ENCODE peak calls at places on chromosomes 1 and 21, in eight cellular contexts. G is progenitor cell of endocrine pancreas, F is tibial nerve, R is activated B cell treated with CpG ODN at 0.5 μM for 24 hours, L is AG09319, M is RWPE1, X is HL-60, D is coronary artery. N is an unnamed sample.

GRCh38 chr1:170155055-170155454 is 9.3 kb downstream of the NTMT2 start:
- DNase-seq in X (no peak), L (no peak), F (no peak), M (no peak), G (no peak), R (no peak), D (no peak), N (no peak)

GRCh38 chr1:84975035-84975434 is 21.9 kb downstream of the MCOLN2 start:
- DNase-seq in R (no peak), F (no peak), M (no peak), D (no peak), L (no peak), X (no peak), G (no peak), N (no peak)

GRCh38 chr1:221824025-221824424 is 82.1 kb upstream of the DUSP10 start:
- DNase-seq in D (no peak), G (no peak), X (no peak), F (no peak), R (no peak), M (no peak), L (no peak), N (no peak)

GRCh38 chr1:220834155-220834870 is 44.9 kb upstream of the HLX start:
- DNase-seq in L (no peak), M (no peak), F (no peak), R (no peak), X (no peak), D (no peak), G (no peak), N (no peak)

GRCh38 chr1:222064388-222065201 is 322.7 kb upstream of the DUSP10 start:
- DNase-seq in L (peak), F (no peak), M (no peak), G (no peak), R (no peak), X (no peak), D (no peak), N (no peak)

GRCh38 chr1:236747311-236747956 is 47.7 kb upstream of the MTR start:
- DNase-seq in L (no peak), M (no peak), X (no peak), R (no peak), D (no peak), F (no peak), G (no peak), N (no peak)

GRCh38 chr1:203475012-203475981 is at the start of gene PRELP:
- DNase-seq in D (peak), F (peak), M (peak), X (no peak), L (peak), G (peak), R (no peak), N (no peak)

GRCh38 chr1:165403835-165404482 is 41.0 kb downstream of the RXRG start:
- DNase-seq in M (peak), D (no peak), L (no peak), G (peak), R (no peak), X (peak), F (peak), N (no peak)

GRCh38 chr1:215719569-215719968 is 152.5 kb downstream of the KCTD3 start:
- DNase-seq in M (peak), X (no peak), G (no peak), L (no peak), R (no peak), F (no peak), D (no peak), N (no peak)

GRCh38 chr1:67889940-67890567 is 56.8 kb upstream of the GNG12 start:
- DNase-seq in G (no peak), D (no peak), F (no peak), R (no peak), M (peak), X (peak), L (peak), N (no peak)

GRCh38 chr1:99648107-99648506 is 2.2 kb downstream of the PALMD start:
- DNase-seq in R (no peak), F (no peak), X (no peak), L (no peak), M (no peak), G (no peak), D (no peak), N (no peak)

GRCh38 chr1:180116964-180117763 is 37.5 kb upstream of the QSOX1 start:
- DNase-seq in G (no peak), F (no peak), M (peak), R (no peak), X (peak), D (no peak), L (no peak), N (no peak)

GRCh38 chr1:212608956-212609700 is 567 bp downstream of the ATF3 start:
- DNase-seq in X (no peak), F (peak), G (peak), L (no peak), D (peak), M (peak), R (peak), N (peak)

GRCh38 chr1:165592945-165593823 is 37.9 kb upstream of the MGST3 start:
- DNase-seq in L (peak), D (no peak), F (peak), R (peak), G (peak), X (peak), M (peak), N (no peak)

GRCh38 chr1:38037481-38037939 is 9.1 kb downstream of the POU3F1 start:
- DNase-seq in R (no peak), M (no peak), L (no peak), D (no peak), X (no peak), F (no peak), G (no peak), N (no peak)
- TF ChIP-seq CTCF in R (no peak), M (no peak), L (peak), D (no peak), X (peak), F (peak), G (peak), N (peak)

GRCh38 chr21:39022901-39023693 is 160.2 kb downstream of the PSMG1 start:
- DNase-seq in G (no peak), R (no peak), F (peak), D (no peak), M (no peak), L (no peak), X (no peak), N (no peak)
- TF ChIP-seq CTCF in G (peak), R (no peak), F (no peak), D (no peak), M (no peak), L (no peak), X (no peak), N (no peak)

GRCh38 chr1:162458206-162458605 is 39.4 kb upstream of the UHMK1 start:
- DNase-seq in X (no peak), R (no peak), F (no peak), G (no peak), M (no peak), D (no peak), L (no peak), N (no peak)

DNA sequence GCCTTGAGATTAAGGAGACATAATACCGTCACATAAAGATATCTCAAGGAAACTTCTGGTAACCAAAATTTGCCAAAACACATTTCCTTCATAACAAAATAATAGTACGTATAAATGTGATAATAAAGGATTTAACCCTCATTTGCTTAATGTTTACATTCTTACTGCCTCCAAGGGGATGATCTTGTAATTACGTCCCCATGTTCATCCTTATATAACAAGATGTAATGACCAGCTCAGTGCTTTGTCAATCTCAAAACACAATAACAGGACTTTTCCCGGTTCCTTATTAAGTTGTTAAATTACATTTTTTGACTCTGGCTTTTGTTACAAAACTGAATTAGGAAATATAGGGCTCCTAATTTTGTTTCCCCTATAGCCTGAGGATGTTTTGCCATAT is 41.3 kb upstream of the UHMK1 start:
- DNase-seq in G (no peak), D (no peak), X (no peak), F (no peak), L (no peak), M (no peak), R (no peak), N (no peak)
- TF ChIP-seq CTCF in G (no peak), D (no peak), X (no peak), F (no peak), L (no peak), M (no peak), R (no peak), N (no peak)

DNA sequence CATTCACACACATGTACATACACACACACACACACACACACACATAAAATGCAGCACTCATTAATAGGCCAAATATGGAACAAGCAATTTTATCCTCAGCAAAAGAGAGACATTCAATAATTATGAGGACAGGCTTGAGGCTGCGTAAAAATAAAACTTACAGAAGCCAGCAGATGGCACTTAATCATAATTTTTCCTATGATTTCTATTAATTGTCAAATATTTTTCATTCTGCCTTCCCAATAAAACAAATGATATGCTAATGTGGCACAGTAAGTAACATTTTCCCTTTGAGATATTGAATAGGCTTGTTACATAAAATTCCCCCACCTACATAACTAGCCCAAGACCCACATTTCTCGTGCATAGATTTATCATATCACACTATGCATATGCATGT is 55.4 kb upstream of the PTGFRN start:
- DNase-seq in L (no peak), F (no peak), G (no peak), X (no peak), D (no peak), M (peak), R (no peak), N (no peak)
- TF ChIP-seq CTCF in L (no peak), F (no peak), G (no peak), X (no peak), D (no peak), M (peak), R (no peak), N (peak)

N was measured in D721Med.